ENCODE peak calls at places on chromosomes 2 and 18, in nine cellular contexts. C is Right ventricle myocardium superior, R is dorsolateral prefrontal cortex, E is cardiac muscle cell, K is NCI-H1105, N is fibroblast of lung, X is HuH-7, B is GM04504, J is myocyte. S is an unnamed sample.

GRCh38 chr2:159613515-159614336 is 2.6 kb downstream of the BAZ2B start:
- DNase-seq in C (no peak), R (no peak), E (peak; percentile 44), K (peak; percentile 49), N (peak; percentile 65), X (no peak), B (no peak), J (peak; percentile 33), S (no peak)

GRCh38 chr2:237315170-237315880 is 98.6 kb downstream of the COL6A3 start:
- DNase-seq in C (peak; percentile 94), R (peak; percentile 66), E (peak; percentile 98), K (no peak), N (peak; percentile 98), X (peak; percentile 35), B (peak; percentile 97), J (peak; percentile 98), S (peak; percentile 53)

GRCh38 chr18:59454909-59455727 is 96.1 kb upstream of the LMAN1 start:
- DNase-seq in C (peak; percentile 61), R (no peak), E (peak; percentile 33), K (no peak), N (no peak), X (peak; percentile 47), B (no peak), J (no peak), S (no peak)

GRCh38 chr2:133791191-133791590 is 222.9 kb upstream of the NCKAP5 start:
- DNase-seq in C (no peak), R (no peak), E (peak; percentile 35), K (no peak), N (peak; percentile 34), X (no peak), B (peak; percentile 51), J (peak; percentile 67), S (no peak)

GRCh38 chr18:79540161-79540913 is 139.3 kb upstream of the CTDP1 start:
- DNase-seq in C (no peak), R (no peak), E (no peak), K (no peak), N (no peak), X (no peak), B (no peak), J (no peak), S (no peak)

GRCh38 chr2:200320344-200320743 is 13.9 kb downstream of the SPATS2L start:
- DNase-seq in C (no peak), R (no peak), E (no peak), K (no peak), N (no peak), X (no peak), B (no peak), J (no peak), S (no peak)

GRCh38 chr2:232463701-232464533 is 8.0 kb downstream of the ALPI start:
- DNase-seq in C (no peak), R (no peak), E (no peak), K (no peak), N (no peak), X (no peak), B (no peak), J (no peak), S (no peak)

GRCh38 chr18:79476031-79476917 is 80.5 kb downstream of the NFATC1 start:
- DNase-seq in C (peak; percentile 24), R (no peak), E (no peak), K (no peak), N (no peak), X (no peak), B (peak; percentile 35), J (peak; percentile 23), S (no peak)

GRCh38 chr2:29114841-29115609 is at the start of gene CLIP4:
- DNase-seq in C (peak; percentile 74), R (peak; percentile 67), E (peak; percentile 78), K (no peak), N (peak; percentile 60), X (peak; percentile 36), B (no peak), J (peak; percentile 79), S (peak; percentile 84)

GRCh38 chr18:23932385-23933067 is 82.0 kb upstream of the TTC39C start:
- DNase-seq in C (no peak), R (no peak), E (no peak), K (no peak), N (no peak), X (no peak), B (peak; percentile 63), J (no peak), S (no peak)

GRCh38 chr2:134372611-134373131 is 118.8 kb downstream of the MGAT5 start:
- DNase-seq in C (peak; percentile 59), R (no peak), E (peak; percentile 66), K (no peak), N (peak; percentile 91), X (no peak), B (peak; percentile 84), J (peak; percentile 98), S (no peak)

GRCh38 chr2:113211226-113212105 is 37.7 kb downstream of the PSD4 start:
- DNase-seq in C (peak; percentile 65), R (no peak), E (no peak), K (no peak), N (peak; percentile 88), X (no peak), B (no peak), J (peak; percentile 86), S (no peak)

GRCh38 chr2:217220228-217221013 is 360.6 kb upstream of the TNP1 start:
- DNase-seq in C (no peak), R (no peak), E (peak; percentile 66), K (no peak), N (peak; percentile 64), X (no peak), B (no peak), J (peak; percentile 40), S (no peak)

GRCh38 chr2:161424179-161424763 is 8.2 kb downstream of the TBR1 start:
- DNase-seq in C (no peak), R (no peak), E (no peak), K (no peak), N (no peak), X (no peak), B (no peak), J (no peak), S (peak; percentile 53)

GRCh38 chr18:72847771-72848170 is 20.0 kb downstream of the NETO1 start:
- DNase-seq in C (no peak), R (no peak), E (no peak), K (no peak), N (no peak), X (no peak), B (no peak), J (no peak), S (no peak)

GRCh38 chr2:150526827-150527226 is 39.4 kb upstream of the RND3 start:
- DNase-seq in C (no peak), R (no peak), E (peak; percentile 85), K (no peak), N (peak; percentile 90), X (no peak), B (peak; percentile 91), J (peak; percentile 80), S (no peak)

GRCh38 chr2:163157891-163158511 is 319.4 kb upstream of the KCNH7 start:
- DNase-seq in C (no peak), R (no peak), E (peak; percentile 68), K (no peak), N (peak; percentile 72), X (no peak), B (no peak), J (no peak), S (no peak)

GRCh38 chr18:37546651-37547050 is 18.9 kb downstream of the CELF4 start:
- DNase-seq in C (no peak), R (no peak), E (no peak), K (no peak), N (no peak), X (no peak), B (no peak), J (no peak), S (no peak)

GRCh38 chr2:225994748-225995405 is 595.4 kb downstream of the NYAP2 start:
- DNase-seq in C (no peak), R (no peak), E (no peak), K (no peak), N (peak; percentile 8), X (no peak), B (no peak), J (peak; percentile 12), S (no peak)

GRCh38 chr2:148903946-148904345 is 28.9 kb downstream of the KIF5C start:
- DNase-seq in C (no peak), R (no peak), E (no peak), K (peak; percentile 68), N (no peak), X (no peak), B (no peak), J (no peak), S (no peak)

GRCh38 chr2:23404426-23404825 is 19.4 kb downstream of the KLHL29 start:
- DNase-seq in C (no peak), R (no peak), E (peak; percentile 83), K (peak; percentile 54), N (peak; percentile 82), X (peak; percentile 59), B (no peak), J (no peak), S (no peak)

GRCh38 chr2:30385327-30385726 is 61.7 kb upstream of the LCLAT1 start:
- DNase-seq in C (no peak), R (no peak), E (peak; percentile 62), K (no peak), N (peak; percentile 51), X (peak; percentile 31), B (no peak), J (peak; percentile 73), S (no peak)

GRCh38 chr2:170530284-170530745 is 184.8 kb upstream of the SP5 start:
- DNase-seq in C (peak; percentile 85), R (peak; percentile 6), E (peak; percentile 74), K (peak; percentile 98), N (peak; percentile 84), X (peak; percentile 66), B (no peak), J (peak; percentile 64), S (peak; percentile 57)

GRCh38 chr2:162967137-162967536 is 128.6 kb upstream of the KCNH7 start:
- DNase-seq in C (no peak), R (no peak), E (no peak), K (no peak), N (no peak), X (no peak), B (no peak), J (no peak), S (peak; percentile 3)

GRCh38 chr2:28401948-28402550 is 9.4 kb downstream of the FOSL2 start:
- DNase-seq in C (peak; percentile 31), R (no peak), E (no peak), K (no peak), N (no peak), X (no peak), B (no peak), J (no peak), S (no peak)

GRCh38 chr2:172464340-172465129 is 37.1 kb downstream of the ITGA6 start:
- DNase-seq in C (no peak), R (no peak), E (no peak), K (no peak), N (no peak), X (no peak), B (no peak), J (no peak), S (no peak)

GRCh38 chr2:168587302-168587701 is 131.2 kb downstream of the CERS6 start:
- DNase-seq in C (no peak), R (no peak), E (no peak), K (no peak), N (no peak), X (no peak), B (no peak), J (no peak), S (no peak)

GRCh38 chr2:31124904-31125303 is 13.3 kb downstream of the GALNT14 start:
- DNase-seq in C (no peak), R (no peak), E (no peak), K (no peak), N (no peak), X (no peak), B (no peak), J (no peak), S (no peak)

GRCh38 chr2:226802573-226802972 is 3.0 kb upstream of the IRS1 start:
- DNase-seq in C (no peak), R (no peak), E (peak; percentile 93), K (peak; percentile 35), N (peak; percentile 97), X (no peak), B (no peak), J (peak; percentile 81), S (peak; percentile 49)

GRCh38 chr2:231887756-231888155 is 38.4 kb downstream of the NPPC start:
- DNase-seq in C (no peak), R (no peak), E (no peak), K (no peak), N (no peak), X (no peak), B (no peak), J (no peak), S (no peak)

GRCh38 chr18:34506198-34506597 is 203.9 kb upstream of the DTNA start:
- DNase-seq in C (no peak), R (no peak), E (no peak), K (no peak), N (no peak), X (no peak), B (no peak), J (no peak), S (no peak)

S was measured in retina.